ENCODE peak calls at places on chromosome 19, in nine cellular contexts. S, M, U, A, C, K, F, E and H are unnamed samples.
A peak's percentile ranks its signal among the peaks of the same experiment; 100 is the strongest.

GRCh38 chr19:16303755-16304154 is 20.9 kb upstream of the KLF2 start:
- DNase-seq in S (peak; percentile 40), M (no peak), U (no peak), A (no peak), C (no peak), K (no peak), F (no peak), E (peak; percentile 33), H (peak; percentile 75)

GRCh38 chr19:17227798-17228367 is 1.9 kb downstream of the OCEL1 start:
- DNase-seq in S (no peak), M (no peak), U (no peak), A (no peak), C (no peak), K (no peak), F (no peak), E (no peak), H (peak; percentile 42)

GRCh38 chr19:16559896-16560295 is 12.3 kb downstream of the SLC35E1 start:
- DNase-seq in S (peak; percentile 66), M (no peak), U (no peak), A (no peak), C (no peak), K (no peak), F (no peak), E (no peak), H (no peak)

GRCh38 chr19:4519521-4520277 is 1.4 kb upstream of the PLIN4 start:
- DNase-seq in S (no peak), M (peak; percentile 42), U (no peak), A (no peak), C (no peak), K (no peak), F (no peak), E (no peak), H (no peak)

GRCh38 chr19:17294051-17294891 is 9.0 kb downstream of the ABHD8 start:
- DNase-seq in S (no peak), M (peak; percentile 46), U (peak; percentile 88), A (no peak), C (peak; percentile 48), K (no peak), F (no peak), E (no peak), H (peak; percentile 83)

GRCh38 chr19:49224856-49225255 is 67.3 kb downstream of the TRPM4 start:
- DNase-seq in S (peak; percentile 43), M (peak; percentile 31), U (peak; percentile 87), A (peak; percentile 57), C (peak; percentile 74), K (peak; percentile 55), F (peak; percentile 88), E (no peak), H (no peak)

GRCh38 chr19:10566658-10567410 is 1.0 kb upstream of the KRI1 start:
- DNase-seq in S (no peak), M (no peak), U (no peak), A (no peak), C (no peak), K (no peak), F (no peak), E (peak; percentile 84), H (no peak)

GRCh38 chr19:50500060-50500752 is 10.8 kb downstream of the JOSD2 start:
- DNase-seq in S (no peak), M (peak; percentile 81), U (peak; percentile 63), A (no peak), C (peak; percentile 69), K (no peak), F (no peak), E (peak; percentile 62), H (peak; percentile 51)

GRCh38 chr19:15249912-15250634 is 17.8 kb upstream of the EPHX3 start:
- DNase-seq in S (peak; percentile 92), M (peak; percentile 75), U (no peak), A (peak; percentile 95), C (peak; percentile 24), K (no peak), F (no peak), E (peak; percentile 92), H (peak; percentile 92)

GRCh38 chr19:44278181-44278690 is 18.6 kb downstream of the ZNF233 start:
- DNase-seq in S (peak; percentile 8), M (no peak), U (no peak), A (peak; percentile 7), C (no peak), K (no peak), F (peak; percentile 50), E (no peak), H (no peak)

GRCh38 chr19:32037998-32038732 is 307.2 kb upstream of the ZNF507 start:
- DNase-seq in S (no peak), M (no peak), U (no peak), A (no peak), C (no peak), K (no peak), F (no peak), E (no peak), H (no peak)

GRCh38 chr19:36051236-36051635 is 2.8 kb downstream of the THAP8 start:
- DNase-seq in S (peak; percentile 14), M (no peak), U (peak; percentile 85), A (no peak), C (peak; percentile 67), K (peak; percentile 56), F (no peak), E (no peak), H (no peak)

GRCh38 chr19:41325947-41326706 is 16.2 kb downstream of the CCDC97 start:
- DNase-seq in S (peak; percentile 82), M (no peak), U (no peak), A (peak; percentile 80), C (no peak), K (peak; percentile 56), F (peak; percentile 42), E (no peak), H (no peak)

GRCh38 chr19:14505488-14506239 is 9.7 kb upstream of the GIPC1 start:
- DNase-seq in S (peak; percentile 84), M (peak; percentile 51), U (peak; percentile 90), A (peak; percentile 76), C (peak; percentile 70), K (peak; percentile 64), F (peak; percentile 99), E (peak; percentile 85), H (peak; percentile 67)

GRCh38 chr19:36019061-36019670 is 5.2 kb upstream of the ALKBH6 start:
- DNase-seq in S (no peak), M (no peak), U (no peak), A (no peak), C (no peak), K (no peak), F (no peak), E (no peak), H (no peak)

GRCh38 chr19:5326986-5327623 is 13.5 kb downstream of the PTPRS start:
- DNase-seq in S (no peak), M (no peak), U (no peak), A (no peak), C (no peak), K (no peak), F (no peak), E (no peak), H (no peak)

GRCh38 chr19:13152356-13152853 is 2.2 kb downstream of the IER2 start:
- DNase-seq in S (no peak), M (no peak), U (no peak), A (no peak), C (peak; percentile 71), K (no peak), F (no peak), E (no peak), H (no peak)
- H3K4me1 ChIP-seq in S (peaks cover 17% of the 10 kb centered on the region), M (peaks cover 42% of the 10 kb centered on the region), U (no peaks in the 10 kb centered on the region), A (peaks cover 17% of the 10 kb centered on the region), C (peaks cover 8% of the 10 kb centered on the region), K (peaks cover 45% of the 10 kb centered on the region), F (peaks cover 25% of the 10 kb centered on the region), E (peaks cover 15% of the 10 kb centered on the region), H (no peaks in the 10 kb centered on the region)

GRCh38 chr19:52140077-52140710 is 456 bp upstream of the ZNF616 start:
- DNase-seq in S (peak; percentile 5), M (no peak), U (no peak), A (no peak), C (no peak), K (peak; percentile 54), F (no peak), E (no peak), H (no peak)

GRCh38 chr19:52138614-52139290 is 986 bp downstream of the ZNF616 start:
- DNase-seq in S (peak; percentile 40), M (no peak), U (peak; percentile 69), A (peak; percentile 19), C (peak; percentile 82), K (peak; percentile 34), F (peak; percentile 29), E (no peak), H (no peak)

GRCh38 chr19:52142001-52142595 is 2.4 kb upstream of the ZNF616 start:
- DNase-seq in S (no peak), M (no peak), U (no peak), A (no peak), C (no peak), K (no peak), F (peak; percentile 61), E (no peak), H (no peak)

GRCh38 chr19:52139291-52140076 is at the start of gene ZNF616:
- DNase-seq in S (peak; percentile 90), M (peak; percentile 99), U (peak; percentile 96), A (peak; percentile 91), C (peak; percentile 97), K (peak; percentile 89), F (peak; percentile 96), E (peak; percentile 99), H (peak; percentile 99)
- H3K9me3 ChIP-seq in S (no peaks in the 10 kb centered on the region), M (no peaks in the 10 kb centered on the region), U (no peaks in the 10 kb centered on the region), A (peaks cover 16% of the 10 kb centered on the region), C (peaks cover 5% of the 10 kb centered on the region), K (peaks cover 50% of the 10 kb centered on the region), F (peaks cover 41% of the 10 kb centered on the region), E (no peaks in the 10 kb centered on the region), H (no peaks in the 10 kb centered on the region)

GRCh38 chr19:18507727-18508440 is 14.0 kb downstream of the ELL start:
- DNase-seq in S (no peak), M (peak; percentile 53), U (no peak), A (peak; percentile 39), C (no peak), K (peak; percentile 82), F (no peak), E (no peak), H (no peak)
- H3K27ac ChIP-seq in S (peak overlapping the region; percentile 13), M (peak overlapping the region; percentile 75), U (no peak overlapping the region), A (no peak overlapping the region), C (no peak overlapping the region), K (peak overlapping the region; percentile 51), F (no peak overlapping the region), E (peak overlapping the region; percentile 66), H (peak overlapping the region; percentile 39)

GRCh38 chr19:38837656-38838121 is 6.1 kb upstream of the ECH1 start:
- DNase-seq in S (peak; percentile 46), M (no peak), U (no peak), A (peak; percentile 35), C (no peak), K (peak; percentile 65), F (peak; percentile 92), E (no peak), H (no peak)

GRCh38 chr19:38838986-38839761 is 7.6 kb upstream of the ECH1 start:
- DNase-seq in S (no peak), M (no peak), U (no peak), A (no peak), C (no peak), K (no peak), F (no peak), E (no peak), H (no peak)

GRCh38 chr19:38837304-38837626 is 5.7 kb upstream of the ECH1 start:
- DNase-seq in S (no peak), M (no peak), U (no peak), A (no peak), C (no peak), K (no peak), F (no peak), E (no peak), H (no peak)

GRCh38 chr19:38839816-38840582 is 8.4 kb upstream of the ECH1 start:
- DNase-seq in S (peak; percentile 37), M (no peak), U (no peak), A (peak; percentile 40), C (no peak), K (no peak), F (no peak), E (no peak), H (no peak)

GRCh38 chr19:38838208-38838985 is 6.8 kb upstream of the ECH1 start:
- DNase-seq in S (no peak), M (no peak), U (no peak), A (no peak), C (no peak), K (no peak), F (peak; percentile 94), E (no peak), H (peak; percentile 19)
- H3K4me1 ChIP-seq in S (peaks cover 11% of the 10 kb centered on the region), M (no peaks in the 10 kb centered on the region), U (no peaks in the 10 kb centered on the region), A (peaks cover 10% of the 10 kb centered on the region), C (no peaks in the 10 kb centered on the region), K (peaks cover 65% of the 10 kb centered on the region), F (peaks cover 54% of the 10 kb centered on the region), E (peaks cover 15% of the 10 kb centered on the region), H (no peaks in the 10 kb centered on the region)